ENCODE peak calls at places on chromosomes 5 and 9, in five cellular contexts. One of them, this sample, is unnamed.

GRCh38 chr9:116589392-116590354 is 97.4 kb upstream of the TRIM32 start:
- DNase-seq in CD4-positive, CD25-positive, alpha-beta regulatory T cell: no peak
- DNase-seq in HEK293T: peak
- DNase-seq in Karpas-422: peak
- DNase-seq in HCEC 1CT: peak
- DNase-seq in this sample: peak

GRCh38 chr9:24614070-24614469 is 68.4 kb upstream of the IZUMO3 start:
- DNase-seq in CD4-positive, CD25-positive, alpha-beta regulatory T cell: no peak
- DNase-seq in HEK293T: no peak
- DNase-seq in Karpas-422: no peak
- DNase-seq in HCEC 1CT: no peak
- DNase-seq in this sample: no peak

GRCh38 chr5:54251981-54252380 is 58.4 kb downstream of the ARL15 start:
- DNase-seq in CD4-positive, CD25-positive, alpha-beta regulatory T cell: no peak
- DNase-seq in HEK293T: no peak
- DNase-seq in Karpas-422: no peak
- DNase-seq in HCEC 1CT: peak
- DNase-seq in this sample: peak

GRCh38 chr5:121273818-121274433 is 577.8 kb upstream of the FTMT start:
- DNase-seq in CD4-positive, CD25-positive, alpha-beta regulatory T cell: no peak
- DNase-seq in HEK293T: no peak
- DNase-seq in Karpas-422: no peak
- DNase-seq in HCEC 1CT: peak
- DNase-seq in this sample: peak

GRCh38 chr5:109857405-109858031 is 167.8 kb downstream of the MAN2A1 start:
- DNase-seq in CD4-positive, CD25-positive, alpha-beta regulatory T cell: no peak
- DNase-seq in HEK293T: no peak
- DNase-seq in Karpas-422: no peak
- DNase-seq in HCEC 1CT: no peak
- DNase-seq in this sample: no peak

GRCh38 chr9:132160802-132161742 is 786 bp upstream of the NTNG2 start:
- DNase-seq in CD4-positive, CD25-positive, alpha-beta regulatory T cell: peak
- DNase-seq in HEK293T: peak
- DNase-seq in Karpas-422: no peak
- DNase-seq in HCEC 1CT: peak
- DNase-seq in this sample: peak

GRCh38 chr9:134732392-134733110 is 90.9 kb downstream of the COL5A1 start:
- DNase-seq in CD4-positive, CD25-positive, alpha-beta regulatory T cell: no peak
- DNase-seq in HEK293T: no peak
- DNase-seq in Karpas-422: no peak
- DNase-seq in HCEC 1CT: no peak
- DNase-seq in this sample: no peak

GRCh38 chr5:148988328-148988727 is 74.5 kb downstream of the SH3TC2 start:
- DNase-seq in CD4-positive, CD25-positive, alpha-beta regulatory T cell: no peak
- DNase-seq in HEK293T: no peak
- DNase-seq in Karpas-422: no peak
- DNase-seq in HCEC 1CT: no peak
- DNase-seq in this sample: no peak

GRCh38 chr9:124420991-124421543 is 5.8 kb upstream of the PSMB7 start:
- DNase-seq in CD4-positive, CD25-positive, alpha-beta regulatory T cell: no peak
- DNase-seq in HEK293T: no peak
- DNase-seq in Karpas-422: peak
- DNase-seq in HCEC 1CT: no peak
- DNase-seq in this sample: peak

This sample was measured in iris pigment epithelial cell.